ENCODE peak calls at places on chromosomes 11 and 22, in six cellular contexts. K, O, C, B, D and Q are unnamed samples.
A peak's percentile ranks its signal among the peaks of the same experiment; 100 is the strongest.

GRCh38 chr11:76610871-76611475 is 59.6 kb downstream of the LRRC32 start:
- DNase-seq in K (no peak), O (no peak), C (no peak), B (no peak), D (peak; percentile 83), Q (no peak)

GRCh38 chr11:9763301-9763700 is 99.4 kb downstream of the SWAP70 start:
- DNase-seq in K (no peak), O (no peak), C (no peak), B (no peak), D (no peak), Q (no peak)

GRCh38 chr11:115164774-115165173 is 339.4 kb downstream of the CADM1 start:
- DNase-seq in K (no peak), O (no peak), C (no peak), B (no peak), D (no peak), Q (no peak)

GRCh38 chr11:1741741-1742140 is 8.7 kb downstream of the IFITM10 start:
- DNase-seq in K (peak; percentile 1), O (no peak), C (no peak), B (no peak), D (no peak), Q (no peak)

GRCh38 chr11:97938789-97939188 is 1082.0 kb upstream of the CNTN5 start:
- DNase-seq in K (no peak), O (no peak), C (no peak), B (no peak), D (no peak), Q (no peak)

GRCh38 chr11:64135711-64136110 is 30.2 kb downstream of the MACROD1 start:
- DNase-seq in K (no peak), O (no peak), C (no peak), B (no peak), D (no peak), Q (no peak)

GRCh38 chr11:95512177-95512576 is 277.4 kb downstream of the FAM76B start:
- DNase-seq in K (peak; percentile 73), O (no peak), C (peak; percentile 8), B (peak; percentile 52), D (no peak), Q (peak; percentile 83)

GRCh38 chr11:104856607-104857006 is 41.7 kb downstream of the CASP12 start:
- DNase-seq in K (no peak), O (no peak), C (no peak), B (no peak), D (no peak), Q (no peak)

GRCh38 chr11:131910491-131911387 is 540.3 kb downstream of the NTM start:
- DNase-seq in K (no peak), O (no peak), C (no peak), B (no peak), D (no peak), Q (no peak)

GRCh38 chr11:4115128-4115527 is 20.5 kb downstream of the RRM1 start:
- DNase-seq in K (no peak), O (no peak), C (no peak), B (no peak), D (no peak), Q (no peak)

GRCh38 chr11:4123218-4123617 is 28.6 kb downstream of the RRM1 start:
- DNase-seq in K (no peak), O (no peak), C (no peak), B (no peak), D (no peak), Q (no peak)

DNA sequence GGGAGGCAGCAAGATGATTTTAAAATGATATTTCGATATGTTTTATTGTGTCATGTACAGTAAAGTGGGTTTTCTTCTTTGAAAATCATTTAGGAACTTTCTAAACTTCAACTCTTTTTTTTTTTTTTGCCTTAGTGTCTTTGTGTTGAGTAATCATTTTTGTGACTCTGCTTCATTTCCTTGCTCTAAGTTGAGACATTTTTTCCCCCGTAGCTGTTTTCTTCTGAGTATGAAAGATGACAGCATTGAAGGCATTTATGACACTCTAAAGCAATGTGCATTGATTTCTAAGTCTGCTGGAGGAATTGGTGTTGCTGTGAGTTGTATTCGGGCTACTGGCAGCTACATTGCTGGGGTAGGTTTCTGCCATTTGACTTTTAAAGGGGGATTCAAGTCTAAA is 23.5 kb downstream of the RRM1 start:
- DNase-seq in K (no peak), O (no peak), C (no peak), B (no peak), D (no peak), Q (no peak)
- TF ChIP-seq POLR2A in K (no peak), O (no peak), C (no peak), B (no peak), D (no peak), Q (no peak)

DNA sequence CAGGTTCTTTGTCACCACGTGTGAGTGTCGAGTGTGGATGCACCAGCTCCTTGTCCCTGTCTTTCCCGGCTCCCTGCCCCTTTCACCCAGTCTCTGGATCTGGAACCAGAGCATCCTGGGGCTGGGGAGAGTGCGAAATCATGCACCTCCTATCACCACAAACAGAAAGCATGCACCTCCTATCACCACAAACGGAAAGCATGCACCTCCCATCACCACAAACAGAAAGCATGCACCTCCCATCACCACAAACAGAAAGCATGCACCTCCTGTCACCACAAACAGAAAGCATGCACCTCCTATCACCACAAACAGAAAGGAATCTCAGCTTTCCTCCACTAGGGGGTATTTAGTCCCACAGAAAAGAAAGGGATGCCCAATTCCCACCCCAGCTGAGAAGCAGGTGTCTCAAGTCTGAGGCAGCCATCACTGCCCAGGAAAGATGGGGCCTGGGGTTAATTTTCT is 5.9 kb upstream of the GLB1L3 start:
- DNase-seq in K (no peak), O (peak; percentile 43), C (no peak), B (no peak), D (no peak), Q (no peak)
- TF ChIP-seq CTCF in K (no peak), O (peak; percentile 33), C (no peak), B (no peak), D (no peak), Q (no peak)

DNA sequence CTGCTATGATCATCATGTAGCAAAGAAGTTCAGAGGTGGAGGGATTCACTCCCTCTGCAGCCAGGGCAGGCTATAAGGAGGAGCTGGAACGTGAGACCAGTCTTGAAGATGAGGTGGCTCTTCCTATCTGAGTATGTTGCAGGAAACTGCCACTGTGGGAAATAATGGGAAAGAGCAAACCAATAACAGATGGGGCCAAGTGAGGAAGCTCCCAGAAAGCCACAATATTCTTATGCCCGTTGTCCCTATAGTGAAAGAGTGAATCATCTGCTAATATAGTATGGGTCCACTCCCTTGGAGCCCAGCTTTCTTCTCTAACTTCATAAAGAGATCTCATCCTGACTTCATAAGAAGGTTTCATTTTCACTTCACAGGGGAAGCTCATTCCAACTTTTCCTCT is 206.4 kb downstream of the BLID start:
- DNase-seq in K (no peak), O (no peak), C (no peak), B (no peak), D (no peak), Q (no peak)
- H3K4me3 ChIP-seq in K (no peak overlapping the region), O (no peak overlapping the region), C (no peak overlapping the region), B (no peak overlapping the region), D (no peak overlapping the region), Q (no peak overlapping the region)

DNA sequence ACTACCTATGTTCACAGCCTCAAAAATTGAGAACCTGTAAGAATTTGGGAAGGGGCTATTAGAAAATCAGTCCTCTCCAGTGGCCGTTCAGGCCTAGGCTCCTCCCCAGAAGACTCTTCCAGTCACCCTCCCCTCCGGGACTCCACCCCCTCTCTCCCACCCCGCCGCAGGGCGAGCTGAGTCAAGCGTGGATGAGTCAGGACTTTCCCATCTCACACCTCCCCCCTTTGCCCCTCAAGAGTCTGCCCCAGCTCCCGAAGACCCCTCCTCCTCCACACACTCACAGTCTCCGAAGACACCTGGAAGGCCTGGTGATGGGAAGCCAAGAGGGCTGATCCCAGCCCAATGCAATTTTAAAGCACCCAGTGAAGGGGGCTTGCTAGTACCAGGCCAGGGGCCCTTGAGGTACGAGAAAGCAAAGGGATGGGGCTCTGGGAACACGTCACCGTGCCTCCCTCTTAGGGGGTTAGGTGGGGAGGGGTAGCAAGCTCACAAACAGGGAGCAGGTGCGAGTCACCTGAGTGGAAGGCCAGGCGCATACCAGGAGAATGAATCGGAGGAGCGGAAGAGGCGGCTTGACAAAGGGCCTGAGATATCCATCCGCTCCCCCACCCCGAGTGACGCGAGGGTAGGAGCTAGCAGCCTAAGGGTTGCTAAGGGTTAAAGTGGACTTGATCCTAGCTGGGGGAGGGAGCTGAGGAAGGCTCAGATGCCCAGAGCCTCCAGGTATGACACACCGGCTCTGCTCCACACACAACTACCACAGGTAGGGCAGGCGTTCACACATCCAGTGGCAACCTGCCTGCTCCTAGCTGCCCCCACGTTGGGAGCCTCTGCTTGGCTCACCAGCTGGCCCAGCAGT is 13.6 kb downstream of the BCL9L start:
- DNase-seq in K (peak; percentile 95), O (peak; percentile 88), C (peak; percentile 85), B (peak; percentile 87), D (peak; percentile 87), Q (peak; percentile 98)
- TF ChIP-seq POLR2A in K (peak; percentile 64), O (peak; percentile 68), C (no peak), B (no peak), D (peak; percentile 41), Q (no peak)

GRCh38 chr22:23856721-23857605 is 712 bp upstream of the SLC2A11 start:
- DNase-seq in K (no peak), O (no peak), C (peak; percentile 60), B (peak; percentile 48), D (peak; percentile 61), Q (no peak)
- TF ChIP-seq CTCF in K (no peak), O (no peak), C (no peak), B (no peak), D (no peak), Q (no peak)

DNA sequence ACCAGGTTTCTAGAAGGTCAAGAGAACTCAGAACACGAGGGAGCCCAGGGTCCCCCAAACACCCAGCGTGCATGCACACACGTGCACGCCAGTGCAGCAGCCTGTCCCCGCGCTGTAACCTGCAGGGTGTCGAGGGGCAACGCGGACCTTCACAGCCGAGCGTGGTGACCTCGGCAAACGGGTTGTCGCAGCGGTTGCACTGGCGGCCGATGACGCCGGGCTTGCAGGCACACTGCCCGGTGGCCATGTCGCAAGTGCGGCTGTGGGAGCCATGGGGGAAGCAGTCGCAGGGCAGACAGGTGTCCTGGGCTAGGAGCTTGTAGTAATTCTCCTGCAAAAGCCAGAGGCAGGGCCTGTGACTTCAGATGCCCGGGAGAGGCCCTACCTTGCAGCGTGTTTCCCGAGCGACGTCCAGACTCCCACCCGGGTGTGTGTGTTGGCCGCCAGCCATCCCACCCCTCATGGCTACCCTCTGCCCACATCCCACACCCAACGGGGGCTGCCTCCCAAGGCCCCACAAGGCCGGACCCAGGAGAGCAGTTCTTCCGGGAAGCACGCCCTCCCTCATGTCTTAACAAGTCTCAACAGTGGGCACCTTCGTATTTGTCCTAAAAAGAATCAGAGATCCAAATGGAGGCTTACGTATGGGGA is 56.1 kb downstream of the TRMU start:
- DNase-seq in K (no peak), O (no peak), C (no peak), B (no peak), D (no peak), Q (no peak)
- H3K4me3 ChIP-seq in K (no peak overlapping the region), O (no peak overlapping the region), C (no peak overlapping the region), B (no peak overlapping the region), D (no peak overlapping the region), Q (no peak overlapping the region)